ENCODE peak calls at places on chromosomes 4 and X, in five cellular contexts. X is spleen, A is transverse colon, T is testis, D is osteoblast. F is an unnamed sample.

GRCh38 chrX:148960060-148960459 is 459.6 kb downstream of the AFF2 start:
- DNase-seq in D (no peak), T (no peak), X (no peak), A (no peak), F (no peak)

GRCh38 chrX:38805294-38806053 is 4.2 kb downstream of the MID1IP1 start:
- DNase-seq in A (peak; percentile 71), X (peak; percentile 91), D (peak; percentile 55), T (peak; percentile 28), F (peak; percentile 66)

GRCh38 chrX:68808686-68809357 is 20.0 kb upstream of the EFNB1 start:
- DNase-seq in T (peak; percentile 53), D (no peak), A (no peak), X (no peak), F (peak; percentile 69)

GRCh38 chr4:85966308-85966882 is 393.5 kb downstream of the MAPK10 start:
- DNase-seq in A (no peak), D (no peak), X (no peak), T (no peak), F (no peak)

GRCh38 chr4:13905543-13905942 is 278.0 kb upstream of the BOD1L1 start:
- DNase-seq in T (no peak), X (no peak), D (no peak), A (no peak), F (no peak)

GRCh38 chr4:184451726-184452125 is 22.6 kb downstream of the IRF2 start:
- DNase-seq in A (no peak), T (no peak), D (no peak), X (no peak), F (no peak)

GRCh38 chr4:73208376-73208775 is 50.2 kb downstream of the ANKRD17 start:
- DNase-seq in A (no peak), T (no peak), X (no peak), D (peak; percentile 83), F (no peak)

GRCh38 chr4:46844325-46844917 is 64.6 kb downstream of the COX7B2 start:
- DNase-seq in T (peak; percentile 78), X (no peak), D (peak; percentile 62), A (peak; percentile 12), F (no peak)

GRCh38 chrX:1582686-1583437 is 8.5 kb upstream of the AKAP17A start:
- DNase-seq in D (peak; percentile 50), A (no peak), T (no peak), X (no peak), F (no peak)

GRCh38 chrX:49930046-49930445 is 7.7 kb downstream of the CLCN5 start:
- DNase-seq in D (no peak), T (no peak), X (no peak), A (no peak), F (no peak)

GRCh38 chrX:131068945-131069719 is 11.0 kb downstream of the ARHGAP36 start:
- DNase-seq in X (no peak), D (peak; percentile 88), T (peak; percentile 32), A (no peak), F (peak; percentile 46)

GRCh38 chr4:148112231-148112982 is 329.8 kb downstream of the NR3C2 start:
- DNase-seq in X (no peak), A (no peak), D (no peak), T (no peak), F (no peak)

GRCh38 chrX:23845316-23845932 is 62.3 kb downstream of the APOO start:
- DNase-seq in X (no peak), D (no peak), A (peak; percentile 38), T (no peak), F (no peak)

GRCh38 chr4:122525865-122526264 is 69.3 kb upstream of the IL2 start:
- DNase-seq in T (no peak), X (no peak), A (no peak), D (no peak), F (no peak)

GRCh38 chr4:169270810-169271691 is at the start of gene SH3RF1:
- DNase-seq in D (peak; percentile 97), A (peak; percentile 88), X (peak; percentile 89), T (peak; percentile 91), F (peak; percentile 97)

GRCh38 chr4:101994247-101994775 is 203.8 kb downstream of the BANK1 start:
- DNase-seq in A (no peak), X (no peak), T (no peak), D (no peak), F (no peak)

GRCh38 chr4:84648185-84648584 is 65.3 kb downstream of the CDS1 start:
- DNase-seq in T (no peak), D (no peak), X (no peak), A (no peak), F (no peak)

GRCh38 chrX:1401611-1402430 is 9.9 kb upstream of the SLC25A6 start:
- DNase-seq in X (peak; percentile 67), T (no peak), D (no peak), A (no peak), F (no peak)

GRCh38 chr4:3725936-3726895 is 40.0 kb upstream of the ADRA2C start:
- DNase-seq in T (no peak), D (no peak), A (no peak), X (no peak), F (peak; percentile 26)

GRCh38 chr4:174255790-174256189 is 27.7 kb downstream of the FBXO8 start:
- DNase-seq in D (no peak), X (no peak), A (no peak), T (no peak), F (no peak)

GRCh38 chr4:9954468-9954867 is 66.8 kb downstream of the SLC2A9 start:
- DNase-seq in X (no peak), T (no peak), D (no peak), A (no peak), F (no peak)

GRCh38 chrX:111095974-111096870 is at the start of gene PAK3:
- DNase-seq in A (peak; percentile 14), T (peak; percentile 73), X (peak; percentile 77), D (peak; percentile 94), F (peak; percentile 57)

GRCh38 chr4:70946944-70947343 is 44.8 kb downstream of the MOB1B start:
- DNase-seq in A (no peak), X (no peak), D (no peak), T (no peak), F (no peak)

GRCh38 chr4:76691767-76692689 is 205.9 kb downstream of the SOWAHB start:
- DNase-seq in A (peak; percentile 37), X (no peak), D (no peak), T (no peak), F (no peak)

GRCh38 chr4:20890752-20891151 is 190.5 kb downstream of the PACRGL start:
- DNase-seq in D (no peak), T (no peak), X (no peak), A (no peak), F (no peak)

GRCh38 chrX:106278951-106279350 is 110.8 kb downstream of the PWWP3B start:
- DNase-seq in X (no peak), A (no peak), D (no peak), T (no peak), F (no peak)

GRCh38 chrX:96909291-96909690 is 25.6 kb downstream of the RPA4 start:
- DNase-seq in X (no peak), D (peak; percentile 13), A (no peak), T (no peak), F (no peak)

GRCh38 chrX:110397353-110397752 is 38.7 kb downstream of the RTL9 start:
- DNase-seq in A (no peak), T (no peak), X (no peak), D (no peak), F (no peak)

GRCh38 chr4:137630252-137630651 is 98.0 kb upstream of the PCDH18 start:
- DNase-seq in X (no peak), A (no peak), T (no peak), D (no peak), F (no peak)

GRCh38 chr4:37383579-37384229 is 139.2 kb downstream of the NWD2 start:
- DNase-seq in A (peak; percentile 15), X (no peak), D (no peak), T (peak; percentile 30), F (no peak)

GRCh38 chrX:131763674-131764073 is 219.8 kb downstream of the OR13H1 start:
- DNase-seq in D (no peak), T (no peak), X (peak; percentile 79), A (peak; percentile 89), F (no peak)

DNA sequence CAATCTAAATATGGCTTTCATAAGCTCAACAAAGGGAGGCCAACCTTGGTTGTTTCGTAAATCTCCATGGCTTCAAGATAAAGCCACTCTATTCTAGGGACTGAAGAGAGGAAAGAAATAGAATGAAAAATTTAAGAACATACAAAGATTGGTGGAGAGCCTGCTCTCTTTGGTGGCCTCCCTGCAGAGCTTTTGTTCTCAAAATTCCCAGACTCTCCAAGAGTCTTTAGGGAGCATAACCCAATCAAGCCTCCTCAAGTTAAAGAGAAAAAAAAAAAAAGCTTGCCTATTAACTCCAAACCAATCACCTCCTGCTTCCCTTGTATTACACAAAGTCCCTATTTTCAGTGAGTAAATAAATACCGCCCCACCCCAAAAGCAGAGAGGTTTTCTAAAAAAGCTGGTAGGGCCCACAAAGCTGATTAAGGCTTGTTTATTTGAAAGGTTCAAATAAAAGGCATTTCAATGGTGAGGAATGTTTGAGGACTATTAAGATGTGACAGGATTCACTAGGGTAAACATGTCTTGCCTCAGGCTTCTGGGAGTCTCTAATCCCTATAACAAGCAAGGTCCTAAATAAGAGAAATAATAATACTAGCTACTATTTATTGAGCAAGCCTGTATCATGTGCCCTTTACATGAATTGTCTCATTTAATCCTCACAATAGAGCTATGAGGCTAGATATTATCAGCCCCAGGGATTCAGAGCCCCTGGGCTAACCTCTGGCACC is 71.6 kb downstream of the GPC3 start:
- DNase-seq in D (no peak), A (no peak), T (no peak), X (no peak), F (no peak)
- H3K27ac ChIP-seq in D (no peak overlapping the region), A (no peak overlapping the region), T (no peak overlapping the region), X (no peak overlapping the region), F (no peak overlapping the region)

GRCh38 chr4:98574816-98575215 is 83.6 kb downstream of the TSPAN5 start:
- DNase-seq in D (no peak), A (no peak), X (no peak), T (no peak), F (no peak)
- H3K4me1 ChIP-seq in D (peaks cover 16% of the 10 kb centered on the region), A (no peaks in the 10 kb centered on the region), X (peaks cover 6% of the 10 kb centered on the region), T (peaks cover under 1% of the 10 kb centered on the region), F (no peaks in the 10 kb centered on the region)

DNA sequence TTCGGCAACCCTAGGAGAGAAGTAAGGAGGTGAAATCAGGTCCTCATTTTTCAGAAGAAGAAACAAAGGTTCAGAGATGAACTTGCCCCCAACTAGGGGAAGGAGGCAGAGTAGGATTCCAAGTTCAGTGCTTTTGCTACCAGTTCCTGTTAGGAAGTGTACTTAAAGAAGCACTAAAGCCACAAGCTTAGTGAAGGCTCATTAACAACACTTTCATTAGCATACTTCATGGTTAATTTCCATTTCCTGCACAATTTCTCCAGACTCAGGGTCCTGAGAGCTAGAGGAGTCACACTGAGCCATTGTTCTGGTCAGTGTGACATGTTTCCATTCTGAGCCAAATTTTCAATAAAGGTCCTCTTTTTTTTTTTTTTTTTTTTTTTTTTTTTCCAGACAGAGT is 52.0 kb downstream of the VSIG4 start:
- DNase-seq in T (no peak), X (no peak), D (no peak), A (no peak), F (no peak)
- H3K27ac ChIP-seq in T (no peak overlapping the region), X (no peak overlapping the region), D (no peak overlapping the region), A (no peak overlapping the region), F (no peak overlapping the region)

GRCh38 chr4:155597933-155598451 is 68.7 kb upstream of the GUCY1A1 start:
- DNase-seq in T (no peak), A (no peak), D (no peak), X (no peak), F (no peak)

GRCh38 chr4:155599102-155599501 is 67.5 kb upstream of the GUCY1A1 start:
- DNase-seq in A (no peak), X (no peak), D (no peak), T (no peak), F (no peak)

GRCh38 chr4:155597281-155597680 is 69.4 kb upstream of the GUCY1A1 start:
- DNase-seq in A (no peak), T (no peak), D (no peak), X (no peak), F (no peak)

GRCh38 chr4:155600246-155600645 is 66.4 kb upstream of the GUCY1A1 start:
- DNase-seq in A (no peak), T (no peak), X (no peak), D (no peak), F (no peak)

GRCh38 chr4:155599596-155599995 is 67.1 kb upstream of the GUCY1A1 start:
- DNase-seq in T (no peak), A (no peak), D (no peak), X (no peak), F (no peak)
- H3K4me1 ChIP-seq in T (no peaks in the 10 kb centered on the region), A (no peaks in the 10 kb centered on the region), D (peaks cover 5% of the 10 kb centered on the region), X (no peaks in the 10 kb centered on the region), F (no peaks in the 10 kb centered on the region)